ENCODE peak calls at places on chromosome 20, in ten cellular contexts. O, Y, A, T, J, S, Z, Q, G and U are unnamed samples.

GRCh38 chr20:47389867-47390347 is 33.4 kb upstream of the ZMYND8 start:
- DNase-seq in Z (no peak), J (peak; percentile 93), Y (peak; percentile 92), S (no peak), O (no peak), A (no peak), T (no peak), Q (no peak), G (peak; percentile 73), U (no peak)

GRCh38 chr20:46178891-46179290 is 60.8 kb downstream of the CD40 start:
- DNase-seq in G (no peak), Z (no peak), T (no peak), Y (no peak), A (no peak), O (no peak), J (no peak), Q (no peak), S (no peak), U (no peak)

GRCh38 chr20:37081717-37082289 is 14.0 kb downstream of the RBL1 start:
- DNase-seq in T (peak; percentile 43), A (peak; percentile 41), S (no peak), Z (no peak), G (no peak), O (no peak), Q (no peak), Y (peak; percentile 43), J (peak; percentile 7), U (peak; percentile 23)

GRCh38 chr20:64254571-64255360 is 782 bp upstream of the PCMTD2 start:
- DNase-seq in T (no peak), J (peak; percentile 5), Z (no peak), O (no peak), G (no peak), Y (no peak), A (no peak), Q (peak; percentile 56), S (no peak), U (no peak)

GRCh38 chr20:44720994-44721784 is 6.0 kb downstream of the CCN5 start:
- DNase-seq in O (peak; percentile 73), Z (peak; percentile 61), A (no peak), Q (no peak), J (peak; percentile 86), T (no peak), G (peak; percentile 89), Y (peak; percentile 88), S (no peak), U (no peak)

GRCh38 chr20:20338133-20338730 is 29.7 kb upstream of the INSM1 start:
- DNase-seq in A (no peak), Y (no peak), T (no peak), J (no peak), Q (no peak), Z (no peak), G (no peak), O (no peak), S (no peak), U (no peak)

GRCh38 chr20:57274299-57274698 is 7.9 kb upstream of the BMP7 start:
- DNase-seq in T (no peak), Y (no peak), Z (no peak), O (no peak), A (no peak), G (no peak), S (no peak), J (no peak), Q (no peak), U (no peak)

GRCh38 chr20:11338506-11339306 is 579.0 kb upstream of the BTBD3 start:
- DNase-seq in G (no peak), Y (peak; percentile 5), T (no peak), O (no peak), Q (no peak), J (peak; percentile 11), S (no peak), A (no peak), Z (no peak), U (no peak)

GRCh38 chr20:3797226-3797545 is 1.1 kb downstream of the CDC25B start:
- DNase-seq in Y (no peak), O (no peak), S (no peak), Z (no peak), G (no peak), T (no peak), Q (no peak), J (no peak), A (no peak), U (no peak)

GRCh38 chr20:36591854-36592641 is 13.5 kb upstream of the RAB5IF start:
- DNase-seq in G (no peak), J (peak; percentile 38), Y (peak; percentile 69), O (peak; percentile 34), Q (no peak), S (no peak), T (no peak), A (peak; percentile 25), Z (no peak), U (peak; percentile 43)

GRCh38 chr20:48058611-48059559 is 273.6 kb upstream of the SULF2 start:
- DNase-seq in G (no peak), A (no peak), O (no peak), Q (no peak), Z (no peak), Y (no peak), T (no peak), S (no peak), J (no peak), U (no peak)

GRCh38 chr20:33000802-33001466 is 3.3 kb downstream of the SUN5 start:
- DNase-seq in Q (peak; percentile 51), S (no peak), O (no peak), T (no peak), Y (no peak), G (no peak), J (no peak), Z (no peak), A (no peak), U (no peak)

GRCh38 chr20:63317601-63318291 is 24.8 kb downstream of the COL20A1 start:
- DNase-seq in J (no peak), Y (no peak), A (no peak), G (no peak), O (no peak), T (no peak), Z (peak; percentile 16), S (no peak), Q (peak; percentile 33), U (no peak)

GRCh38 chr20:10511166-10511506 is 76.0 kb downstream of the SLX4IP start:
- DNase-seq in Y (no peak), S (no peak), G (no peak), T (no peak), A (no peak), Z (no peak), Q (no peak), J (no peak), O (no peak), U (no peak)

GRCh38 chr20:20317195-20318113 is 50.5 kb upstream of the INSM1 start:
- DNase-seq in S (no peak), A (no peak), T (no peak), G (no peak), Z (peak; percentile 45), Y (no peak), O (no peak), J (no peak), Q (no peak), U (no peak)

GRCh38 chr20:23129256-23129655 is 43.1 kb upstream of the CD93 start:
- DNase-seq in O (no peak), S (no peak), T (no peak), J (no peak), Y (no peak), G (no peak), Z (no peak), Q (no peak), A (no peak), U (no peak)

GRCh38 chr20:40449974-40450616 is 238.9 kb downstream of the MAFB start:
- DNase-seq in Q (no peak), O (no peak), Y (no peak), G (no peak), Z (no peak), T (no peak), S (no peak), J (no peak), A (no peak), U (no peak)

GRCh38 chr20:2578430-2579192 is 42.2 kb downstream of the TMC2 start:
- DNase-seq in G (no peak), Q (peak; percentile 62), T (no peak), O (no peak), Z (no peak), Y (no peak), A (no peak), S (no peak), J (no peak), U (no peak)